ENCODE peak calls at places on chromosomes 12 and 14, in seven cellular contexts. A is WTC11, M is dorsolateral prefrontal cortex, F is IMR-90, I is GM12864, X is endothelial cell, T is left ventricle myocardium inferior. U is an unnamed sample.
A peak's percentile ranks its signal among the peaks of the same experiment; 100 is the strongest.

GRCh38 chr14:62117718-62118164 is 355.5 kb downstream of the SNAPC1 start:
- DNase-seq in A (no peak), M (no peak), F (peak; percentile 0), I (no peak), X (no peak), T (no peak), U (no peak)

GRCh38 chr12:52049688-52050087 is 1.6 kb upstream of the NR4A1 start:
- DNase-seq in A (no peak), M (no peak), F (no peak), I (no peak), X (no peak), T (no peak), U (no peak)

GRCh38 chr12:69019082-69019481 is 86.1 kb upstream of the CPM start:
- DNase-seq in A (no peak), M (no peak), F (no peak), I (no peak), X (no peak), T (no peak), U (no peak)

GRCh38 chr12:131010376-131011131 is 56.8 kb downstream of the ADGRD1 start:
- DNase-seq in A (no peak), M (no peak), F (no peak), I (no peak), X (no peak), T (no peak), U (no peak)

GRCh38 chr14:23153891-23154796 is 29.3 kb downstream of the SLC7A8 start:
- DNase-seq in A (peak; percentile 79), M (peak; percentile 77), F (no peak), I (no peak), X (no peak), T (peak; percentile 92), U (no peak)

GRCh38 chr14:91395998-91396660 is 21.5 kb downstream of the CCDC88C start:
- DNase-seq in A (no peak), M (no peak), F (no peak), I (no peak), X (no peak), T (no peak), U (no peak)

GRCh38 chr14:52922059-52922458 is 28.8 kb downstream of the FERMT2 start:
- DNase-seq in A (no peak), M (no peak), F (no peak), I (no peak), X (no peak), T (no peak), U (no peak)

GRCh38 chr14:69712637-69713088 is 54.3 kb upstream of the SRSF5 start:
- DNase-seq in A (peak; percentile 45), M (no peak), F (no peak), I (no peak), X (no peak), T (peak; percentile 59), U (no peak)

GRCh38 chr12:107405436-107405835 is 280.2 kb upstream of the PWP1 start:
- DNase-seq in A (no peak), M (no peak), F (no peak), I (no peak), X (no peak), T (peak; percentile 44), U (no peak)

GRCh38 chr12:98606367-98606985 is 13.0 kb downstream of the SLC25A3 start:
- DNase-seq in A (no peak), M (no peak), F (no peak), I (no peak), X (no peak), T (no peak), U (no peak)
- TF ChIP-seq CTCF in A (no peak), M (no peak), F (peak; percentile 9), I (no peak), X (no peak), T (peak; percentile 11), U (peak; percentile 5)

DNA sequence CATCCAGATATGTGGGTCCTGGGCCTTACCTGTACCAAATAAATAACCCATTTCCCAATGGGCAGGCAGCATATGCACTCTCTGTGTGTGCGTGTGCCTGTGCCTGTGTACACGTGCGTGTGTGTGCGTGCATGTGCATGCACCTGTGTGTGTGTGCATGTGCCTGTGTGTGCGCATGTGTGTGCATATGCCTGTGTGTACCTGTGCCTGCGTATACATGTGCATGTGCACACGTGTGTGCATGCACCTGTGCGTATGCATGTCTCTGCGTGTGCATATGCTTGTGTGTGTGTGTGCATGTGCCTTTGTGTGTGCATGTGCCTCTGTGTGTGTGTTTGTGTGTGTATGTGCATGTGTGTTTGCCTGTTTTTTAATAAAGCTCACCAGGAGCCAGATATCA is 197.1 kb downstream of the PHETA1 start:
- DNase-seq in A (no peak), M (no peak), F (no peak), I (no peak), X (no peak), T (no peak), U (no peak)
- TF ChIP-seq CTCF in A (no peak), M (no peak), F (no peak), I (no peak), X (no peak), T (no peak), U (no peak)

DNA sequence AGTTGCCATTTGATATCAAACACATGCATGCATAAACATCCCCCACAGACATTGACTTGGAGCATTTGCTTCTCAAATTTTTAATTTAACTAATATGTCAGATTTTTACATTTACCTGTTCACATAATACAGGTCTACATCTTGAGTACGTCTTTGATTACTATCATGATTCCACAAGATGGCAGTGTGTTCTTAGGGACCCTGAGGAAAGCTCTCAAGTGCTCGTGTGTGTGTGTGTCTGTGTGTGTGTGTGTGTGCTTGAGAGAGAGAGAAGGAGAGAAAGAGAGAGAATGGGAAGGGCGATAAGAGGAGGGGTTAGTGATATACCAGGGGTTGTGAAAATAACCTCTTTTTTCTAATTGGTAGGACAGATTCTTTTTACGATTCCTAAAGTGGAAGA is 167.1 kb upstream of the OR4E1 start:
- DNase-seq in A (no peak), M (no peak), F (no peak), I (no peak), X (no peak), T (no peak), U (no peak)
- TF ChIP-seq CTCF in A (no peak), M (no peak), F (no peak), I (peak; percentile 9), X (no peak), T (no peak), U (no peak)

GRCh38 chr12:111482464-111482863 is 76.7 kb downstream of the SH2B3 start:
- DNase-seq in A (no peak), M (no peak), F (no peak), I (no peak), X (no peak), T (no peak), U (no peak)
- TF ChIP-seq CTCF in A (no peak), M (peak; percentile 18), F (peak; percentile 31), I (peak; percentile 20), X (peak; percentile 34), T (peak; percentile 37), U (peak; percentile 35)

GRCh38 chr14:48582938-48583337 is 907.5 kb upstream of the MDGA2 start:
- DNase-seq in A (no peak), M (no peak), F (no peak), I (no peak), X (no peak), T (no peak), U (no peak)

GRCh38 chr14:48584031-48584430 is 908.6 kb upstream of the MDGA2 start:
- DNase-seq in A (no peak), M (no peak), F (peak; percentile 88), I (no peak), X (no peak), T (no peak), U (no peak)

GRCh38 chr14:48575772-48576171 is 900.4 kb upstream of the MDGA2 start:
- DNase-seq in A (peak; percentile 56), M (no peak), F (no peak), I (no peak), X (no peak), T (no peak), U (no peak)

GRCh38 chr14:48586099-48586498 is 910.7 kb upstream of the MDGA2 start:
- DNase-seq in A (no peak), M (no peak), F (no peak), I (no peak), X (no peak), T (no peak), U (no peak)

GRCh38 chr14:48580692-48581091 is 905.3 kb upstream of the MDGA2 start:
- DNase-seq in A (no peak), M (no peak), F (no peak), I (no peak), X (no peak), T (no peak), U (no peak)
- TF ChIP-seq CTCF in A (no peak), M (no peak), F (no peak), I (no peak), X (no peak), T (no peak), U (no peak)

GRCh38 chr14:41805633-41806032 is 199.0 kb downstream of the LRFN5 start:
- DNase-seq in A (no peak), M (no peak), F (no peak), I (no peak), X (no peak), T (no peak), U (no peak)

DNA sequence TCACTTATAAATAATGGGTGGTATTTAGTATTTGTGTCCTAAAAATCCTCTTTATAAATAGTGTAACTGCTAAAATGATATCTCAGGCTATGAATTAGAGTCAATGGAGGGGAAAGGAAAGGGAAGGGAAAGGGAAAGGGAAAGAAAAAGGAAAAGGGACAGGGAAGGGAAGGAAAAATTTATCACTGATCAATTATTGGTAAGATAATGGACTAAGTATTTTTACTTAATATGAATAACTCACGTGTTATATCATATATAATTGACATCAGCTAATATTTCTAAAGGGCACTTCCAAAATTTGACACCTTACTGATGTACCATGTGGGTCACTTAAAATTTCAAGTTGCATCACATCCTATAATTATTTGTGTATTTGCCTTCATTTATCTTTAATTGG is 193.1 kb downstream of the LRFN5 start:
- DNase-seq in A (no peak), M (no peak), F (no peak), I (no peak), X (no peak), T (no peak), U (no peak)
- TF ChIP-seq CTCF in A (no peak), M (no peak), F (no peak), I (no peak), X (no peak), T (no peak), U (no peak)

GRCh38 chr12:6767592-6768384 is 1.6 kb downstream of the PTMS start:
- DNase-seq in A (no peak), M (peak; percentile 70), F (peak; percentile 33), I (no peak), X (no peak), T (no peak), U (no peak)

GRCh38 chr12:6765048-6765633 is 1.0 kb upstream of the PTMS start:
- DNase-seq in A (no peak), M (no peak), F (no peak), I (no peak), X (no peak), T (no peak), U (no peak)

GRCh38 chr12:6765634-6766581 is at the start of gene PTMS:
- DNase-seq in A (peak; percentile 86), M (peak; percentile 87), F (peak; percentile 92), I (no peak), X (peak; percentile 79), T (peak; percentile 86), U (peak; percentile 75)

GRCh38 chr12:6767301-6767591 is 1.1 kb downstream of the PTMS start:
- DNase-seq in A (no peak), M (no peak), F (no peak), I (no peak), X (no peak), T (no peak), U (no peak)

GRCh38 chr12:6766651-6767300 is 613 bp downstream of the PTMS start:
- DNase-seq in A (peak; percentile 90), M (peak; percentile 83), F (peak; percentile 64), I (no peak), X (peak; percentile 79), T (peak; percentile 85), U (peak; percentile 89)
- TF ChIP-seq CTCF in A (peak; percentile 44), M (peak; percentile 67), F (peak; percentile 84), I (peak; percentile 64), X (peak; percentile 28), T (peak; percentile 88), U (peak; percentile 91)

U was measured in GM13977.